ENCODE peak calls at places on chromosomes 1 and 21, in ten cellular contexts. K is NCI-H1105; E is cardiac muscle cell; X is SHP77; V is activated CD8-positive, alpha-beta T cell treated with anti-CD3 and anti-CD28 coated beads for 36 hours; O is activated naive CD8-positive, alpha-beta T cell treated with anti-CD3 and anti-CD28 coated beads, Interleukin-2, amount 10 ng/mL, durations not matched to agents 7 days and 5 days; L is epithelial cell of prostate; F is stimulated activated CD8-positive, alpha-beta memory T cell treated with anti-CD3 and anti-CD28 coated beads, Interleukin-4, amount 100 ng/mL, for 1 hour; C is stimulated activated CD4-positive, alpha-beta T cell treated with anti-CD3 and anti-CD28 coated beads, Interleukin-1b, Interleukin-23, amount 100 ng/mL, for 48 hours; M is endothelial cell. W is an unnamed sample.

GRCh38 chr21:27149034-27149433 is 182.1 kb upstream of the ADAMTS5 start:
- DNase-seq in F (no peak), M (no peak), K (no peak), E (no peak), X (no peak), V (no peak), O (no peak), L (no peak), C (no peak), W (no peak)

GRCh38 chr1:46396429-46397398 is 2.6 kb downstream of the FAAH start:
- DNase-seq in K (no peak), F (no peak), C (no peak), V (no peak), E (peak; percentile 50), X (no peak), L (peak; percentile 22), O (no peak), M (no peak), W (no peak)

GRCh38 chr1:155126494-155127104 is 1.1 kb upstream of the EFNA1 start:
- DNase-seq in O (no peak), E (peak; percentile 54), L (no peak), V (peak; percentile 69), C (peak; percentile 38), X (peak; percentile 86), M (peak; percentile 47), K (peak; percentile 13), F (no peak), W (no peak)

GRCh38 chr1:233718057-233718456 is 104.2 kb downstream of the KCNK1 start:
- DNase-seq in X (no peak), O (no peak), L (no peak), V (no peak), C (no peak), F (no peak), K (no peak), M (no peak), E (no peak), W (no peak)

GRCh38 chr1:205247130-205247921 is 19.6 kb downstream of the TMCC2 start:
- DNase-seq in L (no peak), O (no peak), E (peak; percentile 42), C (no peak), V (peak; percentile 37), F (no peak), K (no peak), M (no peak), X (peak; percentile 46), W (no peak)

GRCh38 chr21:25039461-25040380 is 567.6 kb downstream of the MRPL39 start:
- DNase-seq in V (no peak), F (no peak), X (peak; percentile 10), K (peak; percentile 74), C (no peak), M (no peak), E (no peak), O (no peak), L (no peak), W (no peak)

GRCh38 chr1:91764471-91765115 is 121.4 kb downstream of the TGFBR3 start:
- DNase-seq in C (no peak), M (peak; percentile 15), F (no peak), E (no peak), O (no peak), L (no peak), V (no peak), K (no peak), X (no peak), W (peak; percentile 52)

GRCh38 chr1:56644064-56644940 is 812 bp upstream of the PRKAA2 start:
- DNase-seq in O (no peak), M (peak; percentile 11), X (peak; percentile 53), L (no peak), F (no peak), C (no peak), V (no peak), K (no peak), E (no peak), W (no peak)

GRCh38 chr1:204738506-204738905 is 53.0 kb upstream of the LRRN2 start:
- DNase-seq in F (no peak), X (no peak), M (no peak), O (no peak), C (no peak), L (no peak), V (no peak), E (no peak), K (no peak), W (no peak)

GRCh38 chr1:216186131-216186530 is 237.1 kb downstream of the USH2A start:
- DNase-seq in O (no peak), C (no peak), F (no peak), X (no peak), E (no peak), M (no peak), K (no peak), L (no peak), V (no peak), W (no peak)

GRCh38 chr21:44929242-44929798 is 8.6 kb upstream of the ITGB2 start:
- DNase-seq in O (no peak), L (no peak), V (no peak), C (no peak), F (no peak), K (no peak), M (no peak), X (no peak), E (no peak), W (no peak)

W was measured in ascending aorta.